ENCODE peak calls at places on chromosome 19, in six cellular contexts. V is HEK293T, I is H54, M is astrocyte of the spinal cord, L is fibroblast of gingiva, R is cardiac muscle cell. W is an unnamed sample.

GRCh38 chr19:28737526-28737925 is 475.4 kb downstream of the UQCRFS1 start:
- DNase-seq in V (no peak), I (no peak), M (no peak), L (no peak), R (peak; percentile 7), W (no peak)

GRCh38 chr19:50314724-50315700 is 14.2 kb downstream of the KCNC3 start:
- DNase-seq in V (no peak), I (no peak), M (no peak), L (no peak), R (no peak), W (no peak)

GRCh38 chr19:14517840-14518505 is at the start of gene DNAJB1:
- DNase-seq in V (peak; percentile 69), I (peak; percentile 75), M (peak; percentile 94), L (peak; percentile 82), R (peak; percentile 83), W (peak; percentile 77)

GRCh38 chr19:50325310-50326100 is 3.7 kb downstream of the KCNC3 start:
- DNase-seq in V (peak; percentile 97), I (peak; percentile 99), M (peak; percentile 5), L (no peak), R (peak; percentile 70), W (peak; percentile 20)

GRCh38 chr19:19133985-19134384 is 4.3 kb downstream of the TMEM161A start:
- DNase-seq in V (no peak), I (no peak), M (no peak), L (no peak), R (no peak), W (no peak)

GRCh38 chr19:6660930-6661329 is 9.0 kb downstream of the TNFSF14 start:
- DNase-seq in V (no peak), I (no peak), M (no peak), L (no peak), R (no peak), W (no peak)

GRCh38 chr19:58346961-58347929 is 6.0 kb downstream of the A1BG start:
- DNase-seq in V (peak; percentile 97), I (peak; percentile 83), M (peak; percentile 73), L (peak; percentile 79), R (peak; percentile 77), W (peak; percentile 58)

GRCh38 chr19:23957660-23958281 is 43.1 kb downstream of the ZNF726 start:
- DNase-seq in V (no peak), I (peak; percentile 47), M (peak; percentile 30), L (peak; percentile 70), R (no peak), W (peak; percentile 46)

GRCh38 chr19:13056052-13056660 is 46.5 kb downstream of the LYL1 start:
- DNase-seq in V (no peak), I (peak; percentile 88), M (peak; percentile 93), L (peak; percentile 74), R (peak; percentile 86), W (peak; percentile 56)

GRCh38 chr19:6744381-6745288 is 5.2 kb downstream of the TRIP10 start:
- DNase-seq in V (peak; percentile 50), I (peak; percentile 90), M (peak; percentile 79), L (peak; percentile 76), R (peak; percentile 95), W (peak; percentile 85)

GRCh38 chr19:18875726-18876125 is 20.2 kb downstream of the CERS1 start:
- DNase-seq in V (no peak), I (no peak), M (no peak), L (peak; percentile 65), R (no peak), W (peak; percentile 47)

GRCh38 chr19:23377276-23377675 is 18.0 kb downstream of the ZNF91 start:
- DNase-seq in V (no peak), I (no peak), M (no peak), L (no peak), R (no peak), W (no peak)

GRCh38 chr19:10832659-10833296 is 3.2 kb downstream of the TMED1 start:
- DNase-seq in V (no peak), I (no peak), M (no peak), L (no peak), R (no peak), W (no peak)

GRCh38 chr19:15112385-15112784 is 5.2 kb downstream of the SYDE1 start:
- DNase-seq in V (no peak), I (no peak), M (no peak), L (no peak), R (no peak), W (no peak)

GRCh38 chr19:18340990-18341868 is 831 bp downstream of the PGPEP1 start:
- DNase-seq in V (no peak), I (peak; percentile 82), M (peak; percentile 55), L (peak; percentile 17), R (peak; percentile 43), W (no peak)

GRCh38 chr19:10899171-10899653 is 27.9 kb downstream of the CARM1 start:
- DNase-seq in V (no peak), I (no peak), M (no peak), L (no peak), R (no peak), W (no peak)

GRCh38 chr19:42109896-42110295 is 22.4 kb downstream of the POU2F2 start:
- DNase-seq in V (no peak), I (no peak), M (no peak), L (no peak), R (no peak), W (no peak)

GRCh38 chr19:10751109-10751972 is 33.5 kb downstream of the DNM2 start:
- DNase-seq in V (no peak), I (no peak), M (no peak), L (no peak), R (no peak), W (no peak)

GRCh38 chr19:43957891-43958290 is 6.9 kb downstream of the ZNF221 start:
- DNase-seq in V (no peak), I (no peak), M (peak; percentile 5), L (peak; percentile 90), R (peak; percentile 15), W (peak; percentile 86)

GRCh38 chr19:19134687-19135158 is 3.6 kb downstream of the TMEM161A start:
- DNase-seq in V (peak; percentile 70), I (no peak), M (no peak), L (no peak), R (no peak), W (no peak)

GRCh38 chr19:7926727-7927604 is 1.0 kb upstream of the CTXN1 start:
- DNase-seq in V (no peak), I (no peak), M (no peak), L (no peak), R (no peak), W (no peak)

GRCh38 chr19:4814625-4815425 is 16.7 kb downstream of the TICAM1 start:
- DNase-seq in V (no peak), I (no peak), M (peak; percentile 26), L (peak; percentile 97), R (no peak), W (peak; percentile 46)

GRCh38 chr19:45496349-45496953 is 396 bp downstream of the RTN2 start:
- DNase-seq in V (peak; percentile 28), I (no peak), M (no peak), L (no peak), R (peak; percentile 28), W (no peak)

GRCh38 chr19:35612224-35612558 is 344 bp upstream of the HAUS5 start:
- DNase-seq in V (no peak), I (no peak), M (no peak), L (no peak), R (no peak), W (no peak)

GRCh38 chr19:6235031-6235951 is 44.5 kb downstream of the MLLT1 start:
- DNase-seq in V (no peak), I (no peak), M (no peak), L (no peak), R (no peak), W (no peak)

GRCh38 chr19:29263305-29264080 is 50.5 kb upstream of the UQCRFS1 start:
- DNase-seq in V (peak; percentile 42), I (peak; percentile 43), M (no peak), L (no peak), R (peak; percentile 51), W (peak; percentile 30)

GRCh38 chr19:48239582-48240141 is 16.1 kb downstream of the CARD8 start:
- DNase-seq in V (no peak), I (no peak), M (peak; percentile 23), L (no peak), R (no peak), W (peak; percentile 42)